ENCODE peak calls at places on chromosomes 16 and 17, in ten cellular contexts. K, Z, P, D, Y, G, O, B, R and C are unnamed samples.

GRCh38 chr17:41511130-41511529 is 5.7 kb upstream of the KRT13 start:
- DNase-seq in K (no peak), Z (no peak), P (no peak), D (no peak), Y (no peak), G (no peak), O (no peak), B (no peak), R (no peak), C (no peak)

GRCh38 chr17:28949185-28950016 is 1.9 kb downstream of the PHF12 start:
- DNase-seq in K (peak), Z (peak), P (peak), D (peak), Y (peak), G (peak), O (no peak), B (peak), R (peak), C (no peak)

GRCh38 chr17:77332981-77333685 is 192.4 kb downstream of the SEC14L1 start:
- DNase-seq in K (no peak), Z (no peak), P (peak), D (peak), Y (peak), G (no peak), O (peak), B (peak), R (no peak), C (no peak)

GRCh38 chr16:83040174-83040573 is 413.4 kb downstream of the CDH13 start:
- DNase-seq in K (no peak), Z (no peak), P (no peak), D (no peak), Y (no peak), G (no peak), O (no peak), B (no peak), R (no peak), C (peak)

GRCh38 chr17:70661342-70662222 is 492.2 kb downstream of the KCNJ2 start:
- DNase-seq in K (no peak), Z (no peak), P (no peak), D (no peak), Y (no peak), G (peak), O (no peak), B (no peak), R (no peak), C (no peak)

GRCh38 chr17:68819465-68819864 is 135.7 kb downstream of the ABCA8 start:
- DNase-seq in K (no peak), Z (peak), P (no peak), D (no peak), Y (no peak), G (no peak), O (no peak), B (no peak), R (no peak), C (no peak)

GRCh38 chr17:6642592-6642991 is 1.7 kb downstream of the TXNDC17 start:
- DNase-seq in K (no peak), Z (no peak), P (no peak), D (no peak), Y (no peak), G (no peak), O (no peak), B (no peak), R (no peak), C (no peak)

GRCh38 chr16:73058221-73058615 is 10.3 kb upstream of the ZFHX3 start:
- DNase-seq in K (peak), Z (peak), P (no peak), D (peak), Y (no peak), G (no peak), O (no peak), B (peak), R (no peak), C (no peak)

GRCh38 chr17:2377659-2378058 is 23.2 kb downstream of the MNT start:
- DNase-seq in K (no peak), Z (no peak), P (no peak), D (no peak), Y (no peak), G (no peak), O (no peak), B (no peak), R (no peak), C (no peak)

GRCh38 chr17:55356440-55357328 is 65.0 kb downstream of the MMD start:
- DNase-seq in K (peak), Z (peak), P (peak), D (peak), Y (no peak), G (peak), O (peak), B (peak), R (peak), C (peak)

GRCh38 chr16:64626771-64627170 is 495.1 kb downstream of the CDH11 start:
- DNase-seq in K (no peak), Z (no peak), P (no peak), D (no peak), Y (no peak), G (no peak), O (no peak), B (no peak), R (no peak), C (no peak)

GRCh38 chr16:87845213-87845612 is 24.1 kb downstream of the SLC7A5 start:
- DNase-seq in K (no peak), Z (peak), P (no peak), D (no peak), Y (no peak), G (no peak), O (no peak), B (no peak), R (no peak), C (no peak)

DNA sequence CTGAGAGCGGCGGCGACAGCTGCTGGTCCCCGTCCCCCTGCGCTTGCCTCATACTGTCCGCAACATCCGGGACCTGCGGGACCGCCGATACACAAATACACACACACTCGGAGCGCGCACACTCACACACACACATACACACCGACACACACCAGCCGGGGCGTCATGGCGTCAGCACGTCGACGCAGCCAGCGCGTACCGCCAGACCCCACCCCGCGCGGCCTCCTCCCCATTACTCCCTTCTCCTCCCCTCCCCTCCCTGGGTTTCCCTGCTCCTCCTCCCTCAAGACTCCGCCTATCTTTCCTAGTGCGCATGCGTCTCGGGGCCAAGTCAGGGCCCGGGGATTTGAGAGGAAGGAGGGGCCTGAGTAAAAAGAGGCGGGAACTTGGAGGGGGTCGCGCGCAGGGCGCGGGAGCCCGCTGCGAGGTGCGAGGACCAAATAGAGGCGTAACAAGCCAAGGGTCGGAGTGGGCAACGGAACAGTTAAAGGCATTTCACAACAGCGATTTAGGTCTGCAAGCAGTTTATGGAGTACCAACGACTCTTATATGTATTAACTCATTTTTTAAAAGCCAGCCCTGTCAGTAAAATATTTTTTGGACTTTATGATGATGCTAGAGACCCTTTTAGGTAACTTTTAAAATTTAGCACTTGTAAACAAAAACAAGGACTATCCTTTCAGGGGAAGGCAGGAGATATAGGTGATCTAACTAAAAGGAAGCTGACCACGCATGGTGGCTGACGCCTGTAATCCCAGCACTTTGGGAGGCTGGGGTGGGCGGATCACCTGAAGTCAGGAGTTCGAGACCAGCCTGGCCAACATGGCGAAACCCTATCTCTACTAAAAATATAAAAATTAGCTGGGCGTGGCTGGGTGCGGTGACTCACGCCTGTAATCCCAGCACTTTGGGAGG is at the start of gene SPOP:
- DNase-seq in K (peak), Z (peak), P (peak), D (peak), Y (peak), G (peak), O (peak), B (peak), R (peak), C (peak)
- TF ChIP-seq POLR2A in K (no peak), Z (peak), P (no peak), D (peak), Y (peak), G (peak), O (peak), B (peak), R (peak), C (peak)

DNA sequence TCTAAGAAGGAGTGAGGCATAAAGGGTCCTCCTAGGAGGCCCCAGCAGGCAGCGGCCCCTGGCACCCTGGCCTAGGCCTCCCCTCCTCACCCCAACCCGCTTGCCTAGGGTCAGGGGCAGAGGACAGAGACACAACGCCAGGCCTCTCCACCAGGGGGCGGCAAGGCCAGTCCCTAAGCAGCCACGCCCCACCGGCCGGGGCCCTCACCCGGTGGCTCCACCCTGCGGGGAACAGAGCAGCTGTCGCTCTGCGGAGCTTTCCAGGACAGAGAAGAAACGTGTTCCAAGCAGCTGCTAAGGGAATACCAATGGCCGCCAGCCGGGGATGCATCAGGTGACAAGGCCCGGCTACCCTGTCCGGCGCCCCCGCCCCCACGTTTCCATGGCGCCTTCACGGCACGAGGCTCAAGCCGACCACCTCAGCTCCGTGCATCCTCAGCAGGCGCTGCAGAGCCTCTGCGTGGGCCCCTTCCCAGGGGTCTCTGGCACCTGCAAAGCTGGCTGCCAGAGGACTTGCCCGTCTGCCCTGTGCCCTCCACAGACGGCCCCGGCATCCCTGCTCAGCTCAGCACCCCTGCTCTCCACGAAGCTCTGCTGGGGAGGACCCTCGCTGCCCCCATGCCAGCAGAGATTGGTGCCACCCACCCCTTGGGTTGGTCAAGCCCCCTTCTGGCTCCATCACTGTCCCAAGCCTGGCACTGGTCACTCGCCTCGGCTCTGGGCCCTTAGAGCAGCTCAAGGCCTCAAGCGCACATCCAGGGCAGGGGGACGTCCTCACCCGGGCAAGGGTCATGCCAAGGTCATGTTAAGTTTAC is 5.6 kb downstream of the ZNF598 start:
- DNase-seq in K (peak), Z (peak), P (peak), D (peak), Y (peak), G (peak), O (peak), B (peak), R (peak), C (peak)
- TF ChIP-seq POLR2A in K (no peak), Z (no peak), P (no peak), D (no peak), Y (no peak), G (no peak), O (no peak), B (no peak), R (no peak), C (no peak)

GRCh38 chr16:88915639-88916327 is 49.3 kb upstream of the PABPN1L start:
- DNase-seq in K (no peak), Z (no peak), P (no peak), D (no peak), Y (no peak), G (no peak), O (no peak), B (no peak), R (no peak), C (no peak)
- TF ChIP-seq POLR2A in K (no peak), Z (no peak), P (no peak), D (no peak), Y (no peak), G (no peak), O (no peak), B (no peak), R (no peak), C (no peak)

GRCh38 chr17:30831663-30832437 is at the start of gene ATAD5:
- DNase-seq in K (peak), Z (peak), P (peak), D (peak), Y (peak), G (peak), O (peak), B (peak), R (peak), C (peak)
- TF ChIP-seq POLR2A in K (no peak), Z (no peak), P (no peak), D (no peak), Y (no peak), G (peak), O (peak), B (no peak), R (no peak), C (peak)

GRCh38 chr17:5618511-5618910 is 34.2 kb upstream of the NLRP1 start:
- DNase-seq in K (no peak), Z (no peak), P (no peak), D (no peak), Y (no peak), G (no peak), O (no peak), B (no peak), R (no peak), C (no peak)

GRCh38 chr17:5615476-5615875 is 31.2 kb upstream of the NLRP1 start:
- DNase-seq in K (no peak), Z (no peak), P (no peak), D (no peak), Y (no peak), G (no peak), O (no peak), B (no peak), R (no peak), C (no peak)

GRCh38 chr17:5619088-5619740 is 34.9 kb upstream of the NLRP1 start:
- DNase-seq in K (no peak), Z (no peak), P (no peak), D (no peak), Y (no peak), G (no peak), O (no peak), B (no peak), R (no peak), C (peak)
- TF ChIP-seq POLR2A in K (no peak), Z (no peak), P (no peak), D (no peak), Y (no peak), G (no peak), O (no peak), B (no peak), R (no peak), C (peak)